ENCODE peak calls at places on chromosomes 1 and 21, in eight cellular contexts. Z is ovary, W is GM23338, S is MM.1S, L is fibroblast of lung, V is vagina, A is astrocyte, J is Peyer's patch. Q is an unnamed sample.

GRCh38 chr1:221719278-221719597 is 22.7 kb downstream of the DUSP10 start:
- DNase-seq in Z (no peak), W (no peak), S (no peak), L (no peak), V (no peak), A (no peak), J (no peak), Q (no peak)

GRCh38 chr1:100661176-100661575 is 58.4 kb upstream of the VCAM1 start:
- DNase-seq in Z (no peak), W (no peak), S (no peak), L (no peak), V (no peak), A (no peak), J (no peak), Q (no peak)

GRCh38 chr1:224182057-224182865 is 779 bp upstream of the DEGS1 start:
- DNase-seq in Z (no peak), W (no peak), S (peak; percentile 94), L (no peak), V (no peak), A (no peak), J (peak; percentile 71), Q (no peak)

GRCh38 chr1:163870666-163871065 is 548.9 kb downstream of the NUF2 start:
- DNase-seq in Z (no peak), W (no peak), S (no peak), L (peak; percentile 77), V (no peak), A (peak; percentile 73), J (no peak), Q (no peak)

GRCh38 chr21:45004481-45005263 is 64.8 kb downstream of the SLX9 start:
- DNase-seq in Z (no peak), W (no peak), S (no peak), L (peak; percentile 65), V (no peak), A (peak; percentile 50), J (no peak), Q (no peak)

GRCh38 chr1:14922942-14923341 is 230.6 kb upstream of the TMEM51 start:
- DNase-seq in Z (no peak), W (no peak), S (no peak), L (no peak), V (no peak), A (no peak), J (no peak), Q (no peak)

GRCh38 chr1:225441314-225442119 is 13.7 kb upstream of the LBR start:
- DNase-seq in Z (no peak), W (no peak), S (peak; percentile 84), L (no peak), V (no peak), A (no peak), J (peak; percentile 77), Q (no peak)

GRCh38 chr1:77313491-77313890 is 31.7 kb downstream of the AK5 start:
- DNase-seq in Z (no peak), W (peak; percentile 80), S (peak; percentile 12), L (peak; percentile 1), V (no peak), A (no peak), J (no peak), Q (no peak)

GRCh38 chr1:9150582-9151290 is 21.8 kb upstream of the GPR157 start:
- DNase-seq in Z (no peak), W (no peak), S (no peak), L (peak; percentile 27), V (no peak), A (no peak), J (no peak), Q (no peak)

GRCh38 chr1:1680031-1680911 is 12.3 kb downstream of the SLC35E2B start:
- DNase-seq in Z (no peak), W (no peak), S (no peak), L (no peak), V (no peak), A (no peak), J (no peak), Q (no peak)

DNA sequence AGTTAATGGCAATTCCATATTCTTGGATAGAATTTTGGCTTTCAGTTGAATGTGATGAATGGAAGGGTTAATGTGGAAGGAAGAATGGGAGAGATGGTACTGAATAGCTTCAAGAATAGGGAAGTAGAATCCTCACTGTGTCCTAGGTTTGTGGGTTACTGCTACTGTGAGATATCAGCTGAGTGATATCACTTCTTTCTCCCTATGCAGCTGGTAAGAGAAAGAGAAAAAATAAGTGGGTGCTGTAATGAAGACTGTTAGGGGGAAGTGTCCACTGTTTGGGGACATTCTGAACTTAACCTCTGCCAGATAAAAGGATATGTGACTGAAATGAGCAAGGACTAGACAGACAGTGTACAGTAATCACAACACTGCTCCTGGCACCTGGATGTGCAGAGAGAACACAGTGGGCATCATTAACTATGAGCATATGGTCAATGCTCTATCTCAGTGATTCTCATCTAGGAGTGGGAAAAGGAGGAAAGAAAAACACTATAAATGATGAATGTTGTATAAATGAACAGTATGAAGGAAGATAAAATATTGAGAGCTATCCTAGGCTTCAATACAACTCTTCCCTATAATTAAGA is 25.6 kb upstream of the MOB3C start:
- DNase-seq in Z (no peak), W (no peak), S (no peak), L (no peak), V (no peak), A (no peak), J (no peak), Q (no peak)
- TF ChIP-seq CTCF in Z (no peak), W (no peak), S (no peak), L (no peak), V (no peak), A (no peak), J (no peak), Q (no peak)

GRCh38 chr1:87062687-87063086 is 148.3 kb downstream of the HS2ST1 start:
- DNase-seq in Z (no peak), W (no peak), S (no peak), L (no peak), V (no peak), A (no peak), J (no peak), Q (no peak)

GRCh38 chr1:87061742-87062156 is 147.3 kb downstream of the HS2ST1 start:
- DNase-seq in Z (no peak), W (no peak), S (peak; percentile 41), L (peak; percentile 69), V (no peak), A (peak; percentile 68), J (no peak), Q (peak; percentile 67)

GRCh38 chr1:87056974-87057373 is 142.5 kb downstream of the HS2ST1 start:
- DNase-seq in Z (no peak), W (no peak), S (no peak), L (no peak), V (no peak), A (no peak), J (no peak), Q (no peak)

GRCh38 chr1:87052986-87053385 is 138.6 kb downstream of the HS2ST1 start:
- DNase-seq in Z (no peak), W (no peak), S (no peak), L (no peak), V (no peak), A (no peak), J (no peak), Q (no peak)

DNA sequence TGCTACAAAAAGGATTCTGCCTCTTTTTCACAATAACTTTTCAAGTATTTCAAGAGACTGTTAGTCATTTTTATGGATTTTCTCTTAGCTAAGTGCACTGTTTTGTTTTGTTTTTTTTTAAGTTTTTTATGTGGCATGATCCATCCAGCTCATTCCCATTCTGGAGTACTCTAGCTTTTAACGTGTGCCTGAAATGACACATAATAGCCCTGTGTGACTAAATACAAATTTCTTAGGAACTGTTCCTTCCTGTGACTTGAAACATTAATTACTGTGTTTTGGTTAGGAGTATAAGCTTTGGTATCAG is 143.9 kb downstream of the HS2ST1 start:
- DNase-seq in Z (no peak), W (no peak), S (no peak), L (peak; percentile 13), V (no peak), A (no peak), J (no peak), Q (no peak)
- H3K4me3 ChIP-seq in Z (no peak overlapping the region), W (no peak overlapping the region), S (peak overlapping the region; percentile 49), L (no peak overlapping the region), V (peak overlapping the region; percentile 29), A (no peak overlapping the region), J (no peak overlapping the region), Q (peak overlapping the region; percentile 56)

DNA sequence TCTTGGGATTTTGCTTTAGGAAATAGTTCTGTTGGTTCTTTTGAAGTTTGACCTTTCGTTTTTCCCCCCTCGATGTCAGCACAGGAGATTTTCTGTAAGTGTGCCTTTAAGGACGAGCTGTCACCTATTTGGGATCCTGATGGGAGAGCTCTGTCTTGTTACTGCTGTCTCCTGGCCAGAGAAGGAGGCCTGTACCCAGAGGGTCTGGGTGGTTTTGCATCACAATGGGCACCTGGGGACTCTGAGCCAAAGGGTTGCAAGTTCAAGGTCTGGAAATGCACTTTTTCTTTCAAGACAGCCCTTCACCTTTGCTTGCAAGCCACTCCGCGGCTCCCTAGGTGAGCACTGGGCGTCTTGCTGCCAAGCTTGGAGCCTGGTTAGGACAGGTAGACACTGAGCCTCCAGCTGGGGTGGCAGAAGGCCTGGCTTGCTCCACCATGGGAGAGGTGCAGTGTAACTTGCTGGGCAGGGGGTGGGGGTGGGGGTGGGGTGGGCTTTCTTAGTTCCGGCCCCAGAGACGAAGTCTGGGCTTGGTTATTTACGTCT is 2.9 kb downstream of the AJAP1 start:
- DNase-seq in Z (no peak), W (no peak), S (no peak), L (no peak), V (no peak), A (no peak), J (no peak), Q (no peak)
- H3K27me3 ChIP-seq in Z (no peaks in the 10 kb centered on the region), W (no peaks in the 10 kb centered on the region), S (peaks cover 72% of the 10 kb centered on the region), L (no peaks in the 10 kb centered on the region), V (no peaks in the 10 kb centered on the region), A (peaks cover 10% of the 10 kb centered on the region), J (peaks cover 16% of the 10 kb centered on the region), Q (no peaks in the 10 kb centered on the region)

DNA sequence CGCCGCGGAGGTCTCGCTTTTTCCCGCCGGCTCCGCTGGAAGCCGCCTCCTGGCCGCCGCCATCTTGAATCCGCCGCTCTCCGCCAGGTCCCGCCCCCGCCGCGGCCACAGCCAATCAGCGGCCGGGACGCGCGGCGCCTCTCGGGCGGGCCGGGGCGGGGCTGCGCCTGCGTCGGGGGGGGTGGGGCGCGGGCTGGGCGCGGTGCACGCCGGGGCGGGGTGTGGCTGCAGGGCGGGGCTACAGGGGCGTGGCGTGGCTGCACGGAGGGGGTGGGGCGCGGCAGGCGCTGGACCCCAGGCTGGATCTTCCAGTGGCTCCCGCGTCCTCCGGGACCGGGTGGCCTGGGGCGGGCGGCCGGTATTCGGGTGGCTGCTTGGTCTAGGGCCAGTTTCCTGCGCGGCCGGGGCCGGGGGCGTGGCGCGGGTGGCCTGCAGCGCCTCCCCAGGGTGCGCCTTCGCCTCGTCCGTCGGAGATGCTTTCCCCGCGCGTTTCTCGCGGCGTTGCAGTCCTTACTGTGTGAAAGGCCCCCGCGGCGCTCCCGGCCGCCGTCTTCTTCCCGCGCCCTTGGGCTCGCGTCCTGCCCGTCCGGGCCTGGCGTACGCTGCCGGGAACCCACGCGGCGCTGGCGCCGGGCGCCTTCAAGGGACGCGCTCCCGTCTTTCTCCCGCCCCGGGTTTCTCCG is 575 bp downstream of the PCNT start:
- DNase-seq in Z (peak; percentile 85), W (peak; percentile 83), S (peak; percentile 94), L (peak; percentile 70), V (peak; percentile 87), A (peak; percentile 41), J (peak; percentile 93), Q (peak; percentile 88)
- TF ChIP-seq CTCF in Z (no peak), W (no peak), S (no peak), L (no peak), V (no peak), A (no peak), J (no peak), Q (no peak)